ENCODE peak calls at places on chromosomes 11 and 22, in nine cellular contexts. Q is right lobe of liver, B is A549, W is H1, R is stomach, M is Peyer's patch, G is NB4, Y is lower leg skin, Z is uterus. I is an unnamed sample.

GRCh38 chr11:11975201-11976092 is 33.0 kb downstream of the DKK3 start:
- DNase-seq in Q (peak; percentile 37), B (no peak), W (no peak), R (peak; percentile 25), M (no peak), G (no peak), Y (no peak), Z (no peak), I (no peak)

GRCh38 chr22:19109198-19110063 is 12.8 kb downstream of the DGCR2 start:
- DNase-seq in Q (no peak), B (no peak), W (no peak), R (peak; percentile 68), M (peak; percentile 73), G (peak; percentile 95), Y (peak; percentile 58), Z (no peak), I (peak; percentile 55)

GRCh38 chr22:45202333-45203149 is 38.2 kb downstream of the KIAA0930 start:
- DNase-seq in Q (peak; percentile 47), B (no peak), W (no peak), R (no peak), M (no peak), G (no peak), Y (no peak), Z (no peak), I (no peak)

GRCh38 chr11:64563966-64564365 is 27.1 kb upstream of the SLC22A12 start:
- DNase-seq in Q (no peak), B (no peak), W (no peak), R (no peak), M (no peak), G (no peak), Y (no peak), Z (no peak), I (no peak)

GRCh38 chr11:111870887-111871692 is at the start of gene ALG9:
- DNase-seq in Q (peak; percentile 89), B (peak; percentile 70), W (peak; percentile 31), R (peak; percentile 78), M (peak; percentile 79), G (peak; percentile 90), Y (peak; percentile 76), Z (peak; percentile 82), I (peak; percentile 87)

GRCh38 chr11:35919244-35919643 is 24.6 kb upstream of the LDLRAD3 start:
- DNase-seq in Q (no peak), B (no peak), W (no peak), R (no peak), M (no peak), G (no peak), Y (no peak), Z (no peak), I (no peak)

GRCh38 chr11:29272019-29272654 is 744.7 kb downstream of the KCNA4 start:
- DNase-seq in Q (no peak), B (peak; percentile 23), W (no peak), R (no peak), M (no peak), G (no peak), Y (no peak), Z (no peak), I (no peak)

GRCh38 chr11:108961095-108961494 is 296.2 kb downstream of the DDX10 start:
- DNase-seq in Q (no peak), B (no peak), W (no peak), R (no peak), M (no peak), G (peak; percentile 71), Y (no peak), Z (no peak), I (no peak)

GRCh38 chr11:944711-945470 is 19.2 kb downstream of the AP2A2 start:
- DNase-seq in Q (no peak), B (no peak), W (peak; percentile 87), R (no peak), M (no peak), G (no peak), Y (no peak), Z (no peak), I (no peak)

GRCh38 chr11:45332486-45332934 is 46.4 kb upstream of the SYT13 start:
- DNase-seq in Q (no peak), B (peak; percentile 64), W (no peak), R (peak; percentile 45), M (no peak), G (peak; percentile 56), Y (no peak), Z (peak; percentile 52), I (peak; percentile 65)
- H3K4me3 ChIP-seq in Q (no peak overlapping the region), B (no peak overlapping the region), W (no peak overlapping the region), R (peak overlapping the region; percentile 14), M (no peak overlapping the region), G (no peak overlapping the region), Y (no peak overlapping the region), Z (no peak overlapping the region), I (peak overlapping the region; percentile 2)

DNA sequence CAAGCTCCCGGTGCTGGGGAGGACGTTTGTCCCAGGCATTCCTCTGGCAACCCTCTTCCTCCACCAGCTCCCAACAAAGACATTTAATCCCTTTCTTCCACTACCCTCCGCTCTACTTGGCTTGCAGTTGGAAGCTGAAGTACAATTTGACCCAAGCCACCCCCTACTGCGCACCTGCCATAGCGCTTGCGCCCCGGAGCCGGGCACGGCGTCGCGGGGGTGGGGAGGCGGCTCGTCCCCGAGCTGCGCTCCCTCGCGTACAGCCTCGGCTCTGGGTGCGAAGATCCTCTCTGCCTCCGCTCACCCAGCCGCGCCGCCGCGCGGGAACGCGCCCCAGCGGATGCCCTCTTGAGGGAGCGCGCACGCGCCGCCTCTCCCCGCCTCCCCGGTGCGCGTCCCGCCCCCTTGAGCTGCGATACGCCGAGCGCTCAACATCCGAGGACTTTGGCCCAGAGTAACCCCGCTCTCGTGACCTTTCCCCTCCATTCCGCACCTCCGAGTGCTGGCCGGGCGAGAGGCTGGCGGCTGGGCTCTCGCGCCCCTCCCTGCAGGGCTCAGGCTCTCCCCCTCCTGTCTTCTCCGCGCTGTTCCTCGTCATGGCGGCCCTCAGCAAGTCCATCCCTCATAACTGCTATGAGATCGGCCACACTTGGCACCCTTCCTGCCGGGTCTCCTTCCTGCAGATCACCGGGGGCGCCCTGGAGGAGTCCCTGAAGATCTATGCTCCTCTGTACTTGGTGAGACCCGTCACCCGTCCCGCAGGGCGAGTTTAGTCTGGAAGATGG is at the start of gene TMEM135:
- DNase-seq in Q (peak; percentile 98), B (peak; percentile 96), W (peak; percentile 94), R (peak; percentile 95), M (peak; percentile 89), G (peak; percentile 98), Y (peak; percentile 91), Z (peak; percentile 91), I (peak; percentile 93)
- TF ChIP-seq POLR2A in Q (peak; percentile 88), B (peak; percentile 62), W (peak; percentile 56), R (peak; percentile 11), M (peak; percentile 54), G (peak; percentile 66), Y (no peak), Z (peak; percentile 75), I (peak; percentile 37)

GRCh38 chr11:118620529-118621070 is 13.2 kb downstream of the PHLDB1 start:
- DNase-seq in Q (no peak), B (no peak), W (no peak), R (no peak), M (no peak), G (no peak), Y (no peak), Z (no peak), I (no peak)
- H3K4me3 ChIP-seq in Q (no peak overlapping the region), B (no peak overlapping the region), W (no peak overlapping the region), R (peak overlapping the region; percentile 55), M (peak overlapping the region; percentile 53), G (no peak overlapping the region), Y (no peak overlapping the region), Z (peak overlapping the region; percentile 38), I (peak overlapping the region; percentile 38)

DNA sequence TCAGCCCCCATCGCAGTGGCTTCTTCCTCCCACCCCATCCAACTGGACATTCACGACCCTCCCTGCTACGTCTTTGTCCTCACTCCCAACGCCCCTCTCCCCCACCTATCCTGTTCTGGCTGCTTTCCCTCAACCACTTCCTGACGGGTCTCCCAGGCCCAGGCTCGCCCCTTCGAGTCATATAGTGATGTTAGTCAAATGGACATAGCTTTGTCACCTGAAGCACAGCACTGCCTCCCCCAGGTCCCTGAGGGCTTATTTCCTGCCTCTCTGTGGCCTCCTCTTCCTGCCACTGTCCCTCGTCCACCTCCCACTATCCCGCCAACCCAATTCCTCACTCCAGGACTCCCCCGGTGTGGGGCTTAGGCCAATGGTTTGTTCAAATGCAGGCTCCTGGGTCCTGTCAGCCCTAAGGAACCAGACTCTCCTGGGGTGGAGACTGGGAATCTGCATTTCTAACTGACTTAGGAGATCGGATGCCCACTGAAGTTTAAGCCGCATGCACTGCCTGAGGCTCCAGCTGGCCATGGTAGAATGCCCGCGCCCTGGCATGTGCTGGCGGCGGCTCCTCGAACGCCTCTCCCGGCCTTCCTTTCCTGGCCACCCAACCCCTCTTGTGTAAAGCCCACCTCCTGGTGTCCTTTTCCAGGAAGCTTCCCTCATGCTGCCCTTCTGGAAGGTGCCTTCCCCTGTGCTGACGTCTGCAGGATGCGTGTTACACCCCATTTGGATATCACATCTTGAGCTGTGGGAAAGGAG is 18.3 kb downstream of the SUN2 start:
- DNase-seq in Q (no peak), B (no peak), W (no peak), R (no peak), M (no peak), G (peak; percentile 41), Y (no peak), Z (no peak), I (no peak)
- TF ChIP-seq POLR2A in Q (no peak), B (no peak), W (no peak), R (no peak), M (no peak), G (no peak), Y (no peak), Z (no peak), I (no peak)

GRCh38 chr11:19071255-19071654 is 10.7 kb upstream of the MRGPRX2 start:
- DNase-seq in Q (peak; percentile 74), B (peak; percentile 77), W (peak; percentile 43), R (peak; percentile 72), M (peak; percentile 37), G (peak; percentile 78), Y (peak; percentile 41), Z (peak; percentile 55), I (peak; percentile 58)
- H3K4me3 ChIP-seq in Q (no peak overlapping the region), B (peak overlapping the region; percentile 18), W (no peak overlapping the region), R (no peak overlapping the region), M (no peak overlapping the region), G (no peak overlapping the region), Y (no peak overlapping the region), Z (no peak overlapping the region), I (no peak overlapping the region)